ENCODE peak calls at places on chromosome 20, in five cellular contexts. L is heart right ventricle, M is right lobe of liver, N is HL-60, K is left ventricle myocardium inferior. H is an unnamed sample.

GRCh38 chr20:63497138-63497945 is 1.5 kb downstream of the EEF1A2 start:
- DNase-seq in L (no peak), M (no peak), N (no peak), K (peak), H (peak)

GRCh38 chr20:3808141-3808479 is 12.0 kb downstream of the CDC25B start:
- DNase-seq in L (peak), M (peak), N (no peak), K (peak), H (peak)

GRCh38 chr20:10671850-10672578 is 1.8 kb downstream of the JAG1 start:
- DNase-seq in L (peak), M (peak), N (no peak), K (peak), H (peak)

GRCh38 chr20:1933465-1933870 is 38.3 kb downstream of the SIRPA start:
- DNase-seq in L (peak), M (peak), N (no peak), K (peak), H (peak)

GRCh38 chr20:17161661-17162410 is 65.0 kb upstream of the PCSK2 start:
- DNase-seq in L (no peak), M (no peak), N (no peak), K (no peak), H (no peak)

GRCh38 chr20:31670371-31671228 is 32.9 kb downstream of the COX4I2 start:
- DNase-seq in L (peak), M (no peak), N (no peak), K (peak), H (peak)

GRCh38 chr20:16752082-16752481 is 3.9 kb downstream of the OTOR start:
- DNase-seq in L (no peak), M (no peak), N (no peak), K (no peak), H (no peak)

GRCh38 chr20:62449951-62450815 is 22.8 kb upstream of the RBBP8NL start:
- DNase-seq in L (peak), M (no peak), N (no peak), K (peak), H (no peak)

GRCh38 chr20:38673731-38674177 is 50.5 kb upstream of the SLC32A1 start:
- DNase-seq in L (no peak), M (no peak), N (no peak), K (no peak), H (no peak)

GRCh38 chr20:62621251-62622110 is 20.8 kb upstream of the SLCO4A1 start:
- DNase-seq in L (no peak), M (no peak), N (no peak), K (no peak), H (no peak)

GRCh38 chr20:45114465-45115385 is at the start of gene WFDC5:
- DNase-seq in L (no peak), M (no peak), N (no peak), K (no peak), H (no peak)

GRCh38 chr20:2402271-2402980 is 21.7 kb downstream of the TGM6 start:
- DNase-seq in L (no peak), M (no peak), N (no peak), K (no peak), H (no peak)

GRCh38 chr20:63208346-63208924 is 7.5 kb downstream of the YTHDF1 start:
- DNase-seq in L (no peak), M (no peak), N (no peak), K (no peak), H (no peak)

GRCh38 chr20:63966944-63967322 is 2.8 kb downstream of the ZNF512B start:
- DNase-seq in L (no peak), M (peak), N (no peak), K (no peak), H (peak)

GRCh38 chr20:24892931-24893330 is 56.1 kb upstream of the CST7 start:
- DNase-seq in L (no peak), M (no peak), N (no peak), K (no peak), H (no peak)

GRCh38 chr20:57053798-57054552 is 212.5 kb downstream of the BMP7 start:
- DNase-seq in L (no peak), M (no peak), N (no peak), K (no peak), H (no peak)

GRCh38 chr20:49937023-49937929 is 1.1 kb downstream of the RNF114 start:
- DNase-seq in L (no peak), M (no peak), N (peak), K (no peak), H (no peak)

GRCh38 chr20:57280221-57280620 is 13.8 kb upstream of the BMP7 start:
- DNase-seq in L (no peak), M (no peak), N (no peak), K (no peak), H (no peak)

GRCh38 chr20:8213831-8214587 is 81.9 kb downstream of the PLCB1 start:
- DNase-seq in L (no peak), M (no peak), N (no peak), K (no peak), H (no peak)

GRCh38 chr20:44019638-44020335 is 105.1 kb downstream of the TOX2 start:
- DNase-seq in L (no peak), M (no peak), N (no peak), K (no peak), H (no peak)

GRCh38 chr20:50308513-50309279 is 118.1 kb downstream of the CEBPB start:
- DNase-seq in L (peak), M (peak), N (peak), K (peak), H (peak)

GRCh38 chr20:9409981-9410380 is 104.4 kb upstream of the LAMP5 start:
- DNase-seq in L (no peak), M (no peak), N (no peak), K (no peak), H (no peak)

GRCh38 chr20:1029980-1030379 is 27.9 kb upstream of the RSPO4 start:
- DNase-seq in L (no peak), M (no peak), N (no peak), K (no peak), H (no peak)

GRCh38 chr20:44900231-44900854 is 9.5 kb upstream of the PABPC1L start:
- DNase-seq in L (no peak), M (no peak), N (no peak), K (no peak), H (no peak)

GRCh38 chr20:41030536-41031242 is 2.1 kb downstream of the TOP1 start:
- DNase-seq in L (no peak), M (no peak), N (no peak), K (no peak), H (no peak)

GRCh38 chr20:45346851-45347250 is 1.4 kb downstream of the SDC4 start:
- DNase-seq in L (no peak), M (no peak), N (no peak), K (no peak), H (no peak)

GRCh38 chr20:8930691-8931090 is 138.2 kb upstream of the PLCB4 start:
- DNase-seq in L (no peak), M (no peak), N (no peak), K (no peak), H (no peak)

DNA sequence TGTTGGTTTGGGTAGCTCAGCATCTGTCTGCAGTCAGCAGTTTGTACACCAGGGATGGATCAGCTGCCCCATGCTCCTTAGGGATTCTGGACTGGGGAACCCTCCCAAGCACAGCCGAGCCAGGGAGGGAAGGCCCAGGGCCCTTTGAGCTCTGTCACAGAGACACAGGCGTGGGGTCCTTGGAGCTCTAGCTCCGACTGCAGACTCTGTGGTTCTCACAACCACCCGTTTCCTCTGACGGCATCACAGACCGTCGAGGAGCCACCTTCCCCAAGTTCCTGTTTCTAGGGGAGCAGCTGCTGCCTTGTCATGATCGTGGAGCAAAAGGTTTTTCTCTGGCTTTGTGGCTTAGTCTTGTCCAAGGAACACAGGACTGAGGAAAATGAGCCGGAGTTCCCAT is at the start of gene SLA2:
- DNase-seq in L (no peak), M (peak), N (peak), K (no peak), H (peak)
- H3K4me3 ChIP-seq in L (no peak), M (no peak), N (no peak), K (no peak), H (no peak)

GRCh38 chr20:37356961-37357371 is 11.0 kb downstream of the SRC start:
- DNase-seq in L (no peak), M (no peak), N (no peak), K (no peak), H (peak)

GRCh38 chr20:37358366-37359150 is 12.6 kb downstream of the SRC start:
- DNase-seq in L (no peak), M (no peak), N (no peak), K (no peak), H (peak)

GRCh38 chr20:37356387-37356786 is 10.4 kb downstream of the SRC start:
- DNase-seq in L (peak), M (peak), N (peak), K (peak), H (peak)

GRCh38 chr20:37359331-37359730 is 13.4 kb downstream of the SRC start:
- DNase-seq in L (no peak), M (no peak), N (no peak), K (no peak), H (peak)

DNA sequence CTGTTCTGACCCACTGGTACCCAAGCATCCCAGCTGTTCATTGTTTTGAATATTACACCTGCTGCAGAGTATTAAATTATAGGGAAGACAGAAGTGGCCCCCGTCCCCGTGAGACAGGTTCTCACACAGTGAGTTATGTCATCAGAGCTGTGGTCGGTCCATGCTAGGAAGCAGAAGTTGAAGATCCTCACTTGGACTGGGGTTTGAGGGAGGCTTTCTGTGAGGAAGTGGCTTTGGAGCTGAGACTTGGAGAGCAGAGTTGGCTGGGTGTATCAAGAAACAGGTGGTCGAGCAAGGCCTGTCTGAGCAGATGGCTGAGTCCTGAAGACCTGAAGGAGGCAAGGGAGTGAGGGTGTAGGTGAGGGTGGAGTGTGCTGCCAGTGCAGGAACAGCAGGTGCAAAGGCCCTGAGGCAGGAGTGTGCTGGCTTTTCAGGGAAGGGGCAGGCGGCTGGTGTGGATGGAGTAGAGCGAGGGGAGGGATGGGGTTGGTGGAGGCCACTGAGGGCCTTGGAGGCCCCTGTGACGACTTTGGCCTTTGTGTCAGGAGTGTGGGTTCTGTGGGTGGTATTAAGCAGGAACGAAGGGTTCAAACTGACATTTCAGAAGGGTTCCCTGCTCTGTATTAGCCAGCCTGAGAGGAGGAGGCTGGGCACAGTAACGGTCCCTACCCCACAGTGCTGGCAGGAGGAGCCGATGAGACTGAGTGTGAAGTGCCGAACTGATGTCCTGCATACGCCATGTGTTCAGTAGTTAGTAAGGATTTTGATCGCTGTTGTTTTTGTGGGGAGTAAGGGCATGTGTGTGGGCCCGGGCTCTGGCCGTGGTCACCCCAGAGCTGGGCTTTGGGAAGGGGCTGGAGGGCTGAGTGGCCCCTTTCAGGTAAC is 11.8 kb downstream of the SRC start:
- DNase-seq in L (no peak), M (no peak), N (peak), K (no peak), H (no peak)
- H3K27ac ChIP-seq in L (peak), M (no peak), N (peak), K (no peak), H (peak)

GRCh38 chr20:35601021-35601973 is 14.3 kb upstream of the SPAG4 start:
- DNase-seq in L (peak), M (peak), N (peak), K (peak), H (peak)

GRCh38 chr20:35601990-35602389 is 13.6 kb upstream of the SPAG4 start:
- DNase-seq in L (no peak), M (no peak), N (no peak), K (no peak), H (no peak)

GRCh38 chr20:35599776-35600120 is 15.9 kb upstream of the SPAG4 start:
- DNase-seq in L (no peak), M (no peak), N (no peak), K (no peak), H (peak)

GRCh38 chr20:35598899-35599775 is 16.5 kb upstream of the SPAG4 start:
- DNase-seq in L (no peak), M (no peak), N (no peak), K (no peak), H (peak)

GRCh38 chr20:35600176-35600995 is 15.2 kb upstream of the SPAG4 start:
- DNase-seq in L (no peak), M (no peak), N (no peak), K (no peak), H (no peak)
- H3K4me3 ChIP-seq in L (peak), M (peak), N (no peak), K (peak), H (no peak)

GRCh38 chr20:53901697-53902096 is 168.7 kb downstream of the BCAS1 start:
- DNase-seq in L (no peak), M (no peak), N (no peak), K (no peak), H (no peak)
- H3K27ac ChIP-seq in L (peak), M (peak), N (no peak), K (peak), H (no peak)